ENCODE peak calls at places on chromosomes 5 and 9, in four cellular contexts. One of them, this sample, is unnamed. For H3K4me1, the result is how much of the 10 kb centered on the place peaks cover.

GRCh38 chr5:178207183-178207916 is 3.0 kb downstream of the HNRNPAB start:
- DNase-seq in H1: no peak
- DNase-seq in mesenchymal stem cell: no peak
- DNase-seq in IMR-90: peak
- DNase-seq in this sample: no peak

GRCh38 chr5:59587489-59588337 is 305.8 kb downstream of the PDE4D start:
- DNase-seq in H1: peak
- DNase-seq in IMR-90: peak
- DNase-seq in mesenchymal stem cell: peak
- DNase-seq in this sample: peak

GRCh38 chr9:14180077-14180941 is 133.6 kb downstream of the NFIB start:
- DNase-seq in H1: no peak
- DNase-seq in mesenchymal stem cell: no peak
- DNase-seq in IMR-90: no peak
- DNase-seq in this sample: no peak

GRCh38 chr5:891117-891836 is 1.3 kb downstream of the BRD9 start:
- DNase-seq in IMR-90: no peak
- DNase-seq in H1: no peak
- DNase-seq in mesenchymal stem cell: peak
- DNase-seq in this sample: peak

GRCh38 chr5:173452098-173452497 is 123.9 kb upstream of the STC2 start:
- DNase-seq in mesenchymal stem cell: peak
- DNase-seq in IMR-90: peak
- DNase-seq in H1: no peak
- DNase-seq in this sample: no peak

GRCh38 chr5:26329562-26330189 is 708.7 kb downstream of the CDH9 start:
- DNase-seq in mesenchymal stem cell: peak
- DNase-seq in H1: no peak
- DNase-seq in IMR-90: no peak
- DNase-seq in this sample: no peak

GRCh38 chr5:65924366-65925093 is 1.8 kb upstream of the ERBIN start:
- DNase-seq in IMR-90: no peak
- DNase-seq in mesenchymal stem cell: no peak
- DNase-seq in H1: no peak
- DNase-seq in this sample: no peak

GRCh38 chr5:157384971-157385709 is 74.9 kb upstream of the NIPAL4 start:
- DNase-seq in H1: no peak
- DNase-seq in IMR-90: peak
- DNase-seq in mesenchymal stem cell: peak
- DNase-seq in this sample: no peak

GRCh38 chr5:137888489-137888874 is 775 bp upstream of the PKD2L2 start:
- DNase-seq in H1: no peak
- DNase-seq in mesenchymal stem cell: no peak
- DNase-seq in IMR-90: no peak
- DNase-seq in this sample: no peak

GRCh38 chr9:82124090-82124489 is 135.5 kb downstream of the SPATA31D1 start:
- DNase-seq in H1: no peak
- DNase-seq in IMR-90: peak
- DNase-seq in mesenchymal stem cell: peak
- DNase-seq in this sample: no peak

GRCh38 chr5:9712506-9713285 is 82.5 kb upstream of the TAS2R1 start:
- DNase-seq in H1: no peak
- DNase-seq in mesenchymal stem cell: peak
- DNase-seq in IMR-90: peak
- DNase-seq in this sample: no peak

GRCh38 chr5:168302785-168303184 is 11.3 kb downstream of the WWC1 start:
- DNase-seq in mesenchymal stem cell: no peak
- DNase-seq in H1: no peak
- DNase-seq in IMR-90: peak
- DNase-seq in this sample: no peak

GRCh38 chr9:23319092-23319491 is 506.9 kb downstream of the ELAVL2 start:
- DNase-seq in mesenchymal stem cell: no peak
- DNase-seq in IMR-90: no peak
- DNase-seq in H1: no peak
- DNase-seq in this sample: no peak

GRCh38 chr9:135474915-135475314 is 4.7 kb upstream of the PPP1R26 start:
- DNase-seq in mesenchymal stem cell: peak
- DNase-seq in H1: peak
- DNase-seq in IMR-90: no peak
- DNase-seq in this sample: peak

GRCh38 chr9:35490910-35491465 is 1.1 kb downstream of the RUSC2 start:
- DNase-seq in mesenchymal stem cell: peak
- DNase-seq in IMR-90: peak
- DNase-seq in H1: no peak
- DNase-seq in this sample: no peak

GRCh38 chr9:35488566-35489312 is 1.2 kb upstream of the RUSC2 start:
- DNase-seq in IMR-90: no peak
- DNase-seq in H1: no peak
- DNase-seq in mesenchymal stem cell: no peak
- DNase-seq in this sample: no peak

GRCh38 chr9:35488019-35488418 is 1.9 kb upstream of the RUSC2 start:
- DNase-seq in mesenchymal stem cell: no peak
- DNase-seq in IMR-90: no peak
- DNase-seq in H1: no peak
- DNase-seq in this sample: no peak

GRCh38 chr9:35489313-35490154 is at the start of gene RUSC2:
- DNase-seq in IMR-90: peak
- DNase-seq in mesenchymal stem cell: peak
- DNase-seq in H1: peak
- DNase-seq in this sample: peak

DNA sequence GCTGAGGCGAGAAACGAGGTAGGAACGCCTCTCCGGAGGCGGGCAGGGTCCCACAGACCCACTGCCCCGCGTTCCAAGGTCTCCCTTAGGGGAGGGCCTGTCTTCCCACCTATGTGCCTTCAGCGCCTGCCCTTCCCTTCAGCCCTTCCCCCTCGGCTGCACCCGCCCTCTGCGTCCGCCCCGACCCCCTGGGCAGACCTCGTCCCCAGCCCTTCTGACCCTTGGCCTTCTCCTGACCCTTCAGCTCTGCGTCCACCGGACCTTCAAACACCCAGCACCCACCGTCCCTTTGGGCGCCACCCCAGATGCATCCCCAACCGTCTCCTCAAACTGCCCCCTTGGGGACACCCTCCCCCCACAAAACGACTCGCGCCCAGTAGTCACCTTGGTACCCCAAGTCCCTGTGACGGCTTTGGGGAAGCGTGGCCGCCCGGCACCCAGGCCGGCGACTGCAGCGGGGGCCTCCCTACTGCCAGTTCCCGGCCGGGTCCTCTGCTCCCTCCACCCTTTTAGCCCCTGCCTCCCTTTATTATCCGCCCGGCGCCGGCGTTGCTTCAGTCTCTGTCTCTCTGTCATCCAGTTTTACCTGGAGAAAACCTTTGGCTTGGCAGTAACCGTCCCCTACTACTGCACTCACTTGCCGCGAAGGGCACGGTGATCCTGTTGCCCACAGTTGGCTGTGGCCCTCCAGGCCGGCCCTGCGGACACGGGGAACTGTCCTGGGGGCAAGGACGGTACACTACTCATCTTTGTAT is 421 bp downstream of the RUSC2 start:
- DNase-seq in mesenchymal stem cell: no peak
- DNase-seq in H1: peak
- DNase-seq in IMR-90: no peak
- DNase-seq in this sample: peak
- H4K91ac ChIP-seq in mesenchymal stem cell: peak
- H4K91ac ChIP-seq in H1: peak
- H4K91ac ChIP-seq in IMR-90: peak
- H4K91ac ChIP-seq in this sample: no peak

GRCh38 chr9:15293727-15294405 is 13.2 kb downstream of the TTC39B start:
- DNase-seq in H1: peak
- DNase-seq in IMR-90: no peak
- DNase-seq in mesenchymal stem cell: peak
- DNase-seq in this sample: no peak
- H3K4me1 ChIP-seq in H1: under half
- H3K4me1 ChIP-seq in IMR-90: under half
- H3K4me1 ChIP-seq in mesenchymal stem cell: under half
- H3K4me1 ChIP-seq in this sample: under half

GRCh38 chr9:89801723-89802680 is 197.2 kb downstream of the GADD45G start:
- DNase-seq in mesenchymal stem cell: no peak
- DNase-seq in H1: no peak
- DNase-seq in IMR-90: no peak
- DNase-seq in this sample: no peak
- H4K91ac ChIP-seq in mesenchymal stem cell: no peak
- H4K91ac ChIP-seq in H1: no peak
- H4K91ac ChIP-seq in IMR-90: no peak
- H4K91ac ChIP-seq in this sample: no peak

GRCh38 chr5:80245986-80246781 is 9.7 kb downstream of the SERINC5 start:
- DNase-seq in H1: no peak
- DNase-seq in IMR-90: peak
- DNase-seq in mesenchymal stem cell: peak
- DNase-seq in this sample: no peak

GRCh38 chr5:80250801-80251200 is 5.0 kb downstream of the SERINC5 start:
- DNase-seq in H1: no peak
- DNase-seq in mesenchymal stem cell: no peak
- DNase-seq in IMR-90: no peak
- DNase-seq in this sample: no peak

GRCh38 chr5:80246995-80247729 is 8.7 kb downstream of the SERINC5 start:
- DNase-seq in H1: no peak
- DNase-seq in IMR-90: peak
- DNase-seq in mesenchymal stem cell: peak
- DNase-seq in this sample: peak

GRCh38 chr5:80249876-80250275 is 6.0 kb downstream of the SERINC5 start:
- DNase-seq in mesenchymal stem cell: peak
- DNase-seq in IMR-90: no peak
- DNase-seq in H1: no peak
- DNase-seq in this sample: no peak

GRCh38 chr5:80248378-80248777 is 7.5 kb downstream of the SERINC5 start:
- DNase-seq in IMR-90: no peak
- DNase-seq in mesenchymal stem cell: no peak
- DNase-seq in H1: no peak
- DNase-seq in this sample: no peak
- H3K4me1 ChIP-seq in IMR-90: under half
- H3K4me1 ChIP-seq in mesenchymal stem cell: under half
- H3K4me1 ChIP-seq in H1: under half
- H3K4me1 ChIP-seq in this sample: under half

This sample was measured in H9.